ENCODE peak calls at places on chromosome 17, in nine cellular contexts. P, Z, Y, S, G, O, D, E and K are unnamed samples.

GRCh38 chr17:35432176-35433074 is at the start of gene SLFN12:
- DNase-seq in S (peak), G (peak), P (peak), E (no peak), Z (peak), Y (no peak), D (peak), O (no peak), K (peak)

GRCh38 chr17:81909231-81909630 is 2.0 kb downstream of the PCYT2 start:
- DNase-seq in O (no peak), D (no peak), G (no peak), E (no peak), P (no peak), Z (no peak), Y (no peak), S (no peak), K (no peak)

GRCh38 chr17:17326275-17326875 is 23.2 kb downstream of the NT5M start:
- DNase-seq in Z (no peak), O (no peak), P (no peak), D (no peak), S (no peak), G (no peak), Y (no peak), E (no peak), K (no peak)

GRCh38 chr17:5122586-5123342 is 6.9 kb downstream of the USP6 start:
- DNase-seq in Z (no peak), E (peak), G (no peak), O (peak), P (peak), Y (no peak), D (no peak), S (no peak), K (peak)

GRCh38 chr17:71180801-71181385 is 939.9 kb upstream of the SOX9 start:
- DNase-seq in D (peak), G (no peak), E (peak), Y (no peak), S (no peak), Z (peak), P (no peak), O (no peak), K (no peak)

GRCh38 chr17:47820023-47820789 is 1.4 kb downstream of the OSBPL7 start:
- DNase-seq in Z (no peak), O (no peak), D (no peak), E (no peak), G (peak), P (no peak), Y (peak), S (no peak), K (no peak)

GRCh38 chr17:50257574-50258224 is 16.6 kb upstream of the TMEM92 start:
- DNase-seq in S (no peak), O (no peak), G (no peak), D (no peak), P (no peak), Z (no peak), Y (peak), E (no peak), K (no peak)

GRCh38 chr17:48791128-48792032 is 25.6 kb downstream of the TTLL6 start:
- DNase-seq in D (peak), S (peak), P (peak), Y (peak), Z (peak), G (peak), O (peak), E (peak), K (peak)

GRCh38 chr17:10713336-10713735 is 15.9 kb downstream of the ADPRM start:
- DNase-seq in O (no peak), S (no peak), D (no peak), P (no peak), E (no peak), Z (no peak), G (no peak), Y (no peak), K (no peak)

GRCh38 chr17:36697907-36698526 is 96.6 kb downstream of the MRM1 start:
- DNase-seq in P (no peak), G (no peak), S (no peak), Y (no peak), E (peak), O (peak), Z (no peak), D (no peak), K (peak)

GRCh38 chr17:82193520-82194236 is 19.0 kb downstream of the CCDC57 start:
- DNase-seq in D (no peak), Z (no peak), Y (no peak), E (no peak), S (no peak), P (no peak), G (no peak), O (no peak), K (no peak)

GRCh38 chr17:27596106-27596505 is 34.9 kb upstream of the LGALS9 start:
- DNase-seq in G (no peak), P (no peak), O (no peak), E (no peak), S (no peak), Z (no peak), Y (no peak), D (no peak), K (no peak)

GRCh38 chr17:9360610-9361571 is 214.7 kb downstream of the STX8 start:
- DNase-seq in S (no peak), Z (peak), G (no peak), O (no peak), P (no peak), Y (no peak), E (peak), D (peak), K (no peak)

GRCh38 chr17:82103588-82104451 is 5.8 kb upstream of the FASN start:
- DNase-seq in Y (peak), E (peak), D (no peak), Z (no peak), S (no peak), O (peak), P (no peak), G (peak), K (no peak)

GRCh38 chr17:20092292-20092867 is 83.2 kb downstream of the SPECC1 start:
- DNase-seq in E (no peak), Z (no peak), S (no peak), O (no peak), G (no peak), D (no peak), Y (no peak), P (no peak), K (no peak)

GRCh38 chr17:55845385-55845784 is 94.5 kb downstream of the PCTP start:
- DNase-seq in P (no peak), D (no peak), Y (no peak), E (peak), O (peak), Z (peak), G (peak), S (no peak), K (peak)

GRCh38 chr17:17515921-17516295 is 19.7 kb upstream of the RASD1 start:
- DNase-seq in Y (no peak), S (no peak), P (no peak), E (no peak), G (no peak), O (no peak), D (peak), Z (peak), K (no peak)

GRCh38 chr17:48994548-48995331 is 2.4 kb upstream of the IGF2BP1 start:
- DNase-seq in P (no peak), O (no peak), D (no peak), Y (peak), S (no peak), G (no peak), E (no peak), Z (no peak), K (no peak)

GRCh38 chr17:8121531-8122390 is 2.1 kb downstream of the HES7 start:
- DNase-seq in Y (peak), E (peak), P (peak), G (no peak), S (no peak), D (no peak), Z (peak), O (peak), K (peak)

GRCh38 chr17:17693253-17693954 is 12.1 kb downstream of the RAI1 start:
- DNase-seq in P (peak), Z (peak), D (no peak), S (no peak), Y (peak), O (no peak), G (peak), E (peak), K (peak)

GRCh38 chr17:21464611-21465021 is 88.5 kb downstream of the KCNJ12 start:
- DNase-seq in Y (no peak), Z (no peak), D (no peak), P (no peak), S (no peak), G (no peak), E (no peak), O (no peak), K (no peak)

GRCh38 chr17:40325156-40326013 is 16.4 kb downstream of the RARA start:
- DNase-seq in Y (no peak), P (peak), E (no peak), G (no peak), S (no peak), O (no peak), D (no peak), Z (no peak), K (no peak)

DNA sequence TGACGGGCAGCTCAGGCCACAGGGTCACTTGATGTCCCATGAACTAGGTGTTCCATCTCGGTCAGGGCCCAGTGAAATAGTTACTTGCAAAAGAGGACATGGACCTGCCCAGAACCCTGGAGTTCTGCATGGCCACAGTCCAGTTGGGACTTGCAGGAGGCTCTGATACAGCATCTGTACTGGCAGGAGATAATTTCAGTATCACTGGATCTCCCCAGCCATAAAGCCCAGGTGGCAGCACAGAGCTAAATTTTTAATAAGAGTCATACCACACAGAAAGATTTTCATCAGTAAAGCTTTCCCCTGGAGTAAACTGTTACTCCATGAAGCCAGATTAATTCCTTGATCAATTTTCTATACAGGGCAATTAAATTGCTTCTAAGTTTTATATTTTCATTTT is 18.0 kb upstream of the SLC16A5 start:
- DNase-seq in O (no peak), Z (no peak), G (no peak), S (no peak), E (no peak), Y (no peak), D (no peak), P (no peak), K (no peak)
- TF ChIP-seq CTCF in O (no peak), Z (peak), G (peak), S (no peak), E (no peak), Y (peak), D (peak), P (no peak), K (no peak)

GRCh38 chr17:3603119-3603869 is 5.9 kb downstream of the TRPV1 start:
- DNase-seq in E (no peak), D (peak), P (no peak), O (no peak), Y (no peak), S (no peak), Z (peak), G (no peak), K (no peak)

GRCh38 chr17:3598078-3598477 is 11.1 kb downstream of the TRPV1 start:
- DNase-seq in D (no peak), Z (no peak), S (no peak), O (no peak), E (peak), Y (no peak), G (no peak), P (no peak), K (no peak)

GRCh38 chr17:3603870-3604259 is 5.3 kb downstream of the TRPV1 start:
- DNase-seq in D (no peak), P (no peak), Y (no peak), E (no peak), G (no peak), Z (no peak), S (no peak), O (no peak), K (no peak)

GRCh38 chr17:3600529-3601205 is 8.5 kb downstream of the TRPV1 start:
- DNase-seq in E (no peak), O (no peak), S (no peak), P (no peak), Z (no peak), G (no peak), D (no peak), Y (no peak), K (no peak)

DNA sequence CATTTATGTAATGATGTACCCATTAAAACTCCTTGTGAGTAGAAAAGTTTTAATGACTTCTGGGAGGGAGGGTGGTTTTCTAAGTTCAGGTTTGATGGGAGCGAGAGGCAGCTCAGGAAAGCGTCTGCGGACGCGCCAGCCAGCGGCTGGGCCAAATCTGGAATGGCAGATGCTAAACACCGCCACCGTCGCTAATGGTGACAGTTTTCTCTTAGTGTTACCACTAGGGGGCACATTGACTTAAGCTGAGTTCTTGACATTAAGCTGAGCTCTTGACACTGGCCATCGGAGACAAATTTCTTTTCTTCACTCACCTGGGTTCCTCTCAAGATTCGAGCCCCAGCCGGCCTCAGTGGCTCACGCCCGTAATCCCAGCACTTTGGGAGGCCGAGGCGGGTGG is 6.7 kb downstream of the TRPV1 start:
- DNase-seq in S (peak), Z (no peak), G (no peak), P (peak), O (no peak), E (peak), Y (no peak), D (no peak), K (no peak)
- TF ChIP-seq CTCF in S (no peak), Z (peak), G (no peak), P (peak), O (peak), E (peak), Y (peak), D (peak), K (peak)

GRCh38 chr17:6430769-6431168 is 4.2 kb downstream of the AIPL1 start:
- DNase-seq in P (no peak), E (no peak), Z (no peak), G (no peak), D (no peak), O (no peak), Y (no peak), S (no peak), K (no peak)
- TF ChIP-seq CTCF in P (peak), E (no peak), Z (peak), G (no peak), D (peak), O (peak), Y (no peak), S (peak), K (peak)

DNA sequence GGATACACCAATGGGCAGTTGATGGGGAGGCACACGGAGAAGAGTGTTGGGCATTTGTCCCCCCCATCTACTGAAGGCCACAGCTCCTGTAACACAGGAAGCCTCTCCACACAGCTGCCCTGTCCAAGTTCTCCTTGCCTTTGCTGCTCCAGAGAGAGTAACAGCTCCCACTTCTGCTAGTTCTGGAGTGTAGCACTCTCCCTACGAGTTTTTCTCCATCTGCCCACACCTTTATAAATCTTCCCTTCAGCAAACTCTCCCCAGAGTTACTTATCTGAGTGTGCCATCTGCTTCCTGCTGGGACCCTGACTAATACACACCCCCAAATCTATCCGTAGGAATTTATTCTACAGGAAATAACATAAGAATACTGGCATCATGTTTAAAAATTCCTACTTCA is 42.6 kb upstream of the ERN1 start:
- DNase-seq in Z (no peak), Y (no peak), P (no peak), S (no peak), O (no peak), D (no peak), G (no peak), E (no peak), K (no peak)
- TF ChIP-seq CTCF in Z (no peak), Y (no peak), P (no peak), S (no peak), O (no peak), D (no peak), G (no peak), E (no peak), K (no peak)

DNA sequence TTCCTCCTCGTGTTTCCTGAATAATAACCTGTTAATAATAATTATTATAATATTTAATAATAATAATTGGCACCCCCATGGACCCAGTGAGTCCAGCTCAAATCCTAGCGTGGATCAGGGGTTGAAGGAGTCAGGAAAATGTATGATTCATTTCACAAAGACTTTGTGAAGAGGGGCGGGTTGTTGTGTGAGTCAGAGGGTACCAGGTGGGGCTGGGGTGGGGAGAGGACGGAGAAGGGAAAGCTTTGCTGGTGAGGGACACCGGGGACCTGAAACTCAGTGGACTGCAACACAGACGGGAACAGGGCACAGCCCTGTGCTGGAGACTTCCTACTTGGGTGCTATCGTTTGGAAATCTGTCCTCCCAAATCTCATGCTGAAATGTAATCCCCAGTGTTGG is 3.1 kb upstream of the ADORA2B start:
- DNase-seq in D (no peak), S (no peak), P (no peak), E (no peak), Z (peak), G (no peak), O (no peak), Y (no peak), K (no peak)
- TF ChIP-seq CTCF in D (no peak), S (no peak), P (no peak), E (no peak), Z (no peak), G (no peak), O (no peak), Y (no peak), K (no peak)